ENCODE peak calls at places on chromosome 16, in eight cellular contexts. X is AG09309, F is mucosa of descending colon, O is ovary, H is epithelial cell of esophagus, T is GM23248, D is PC-3, L is heart right ventricle. I is an unnamed sample.

GRCh38 chr16:79602615-79603014 is 2.1 kb upstream of the MAF start:
- DNase-seq in O (no peak), T (no peak), H (no peak), X (no peak), L (no peak), D (no peak), F (no peak), I (no peak)

GRCh38 chr16:66886346-66886745 is 6.0 kb downstream of the PDP2 start:
- DNase-seq in L (no peak), F (no peak), D (no peak), H (no peak), O (no peak), T (peak), X (no peak), I (no peak)

GRCh38 chr16:29765167-29766032 is 12.7 kb upstream of the ZG16 start:
- DNase-seq in H (no peak), F (peak), D (peak), L (no peak), T (no peak), O (no peak), X (no peak), I (no peak)

GRCh38 chr16:31354394-31355291 is at the start of gene ITGAX:
- DNase-seq in F (peak), L (peak), O (no peak), X (no peak), H (peak), T (peak), D (peak), I (no peak)

GRCh38 chr16:81492307-81492706 is 47.7 kb downstream of the CMIP start:
- DNase-seq in F (no peak), O (no peak), D (no peak), T (peak), H (no peak), X (no peak), L (no peak), I (no peak)

GRCh38 chr16:82070656-82071369 is 35.8 kb downstream of the HSD17B2 start:
- DNase-seq in F (no peak), T (peak), H (peak), D (peak), O (no peak), X (peak), L (no peak), I (peak)

GRCh38 chr16:14007460-14007859 is 63.7 kb upstream of the MRTFB start:
- DNase-seq in L (no peak), F (no peak), X (peak), O (no peak), H (peak), D (peak), T (peak), I (no peak)

GRCh38 chr16:28975158-28975603 is 603 bp downstream of the SPNS1 start:
- DNase-seq in H (no peak), F (no peak), X (no peak), L (no peak), D (no peak), O (no peak), T (peak), I (no peak)

GRCh38 chr16:50985733-50986132 is 165.3 kb downstream of the SALL1 start:
- DNase-seq in H (no peak), X (no peak), T (no peak), F (no peak), L (no peak), O (no peak), D (no peak), I (no peak)

GRCh38 chr16:51321251-51321650 is 170.2 kb upstream of the SALL1 start:
- DNase-seq in O (no peak), L (no peak), H (no peak), T (peak), D (no peak), X (no peak), F (no peak), I (no peak)

GRCh38 chr16:17149904-17150483 is 320.8 kb downstream of the XYLT1 start:
- DNase-seq in O (no peak), H (no peak), L (no peak), X (no peak), T (peak), F (no peak), D (no peak), I (no peak)

GRCh38 chr16:90002759-90003158 is 16.5 kb downstream of the DBNDD1 start:
- DNase-seq in O (no peak), H (no peak), X (no peak), T (no peak), F (no peak), D (no peak), L (no peak), I (no peak)

GRCh38 chr16:54862529-54862928 is 68.1 kb upstream of the IRX5 start:
- DNase-seq in H (no peak), X (no peak), L (peak), F (no peak), O (no peak), D (no peak), T (no peak), I (no peak)

GRCh38 chr16:81443688-81444447 is 740 bp upstream of the CMIP start:
- DNase-seq in L (no peak), T (no peak), O (peak), H (no peak), D (no peak), F (peak), X (no peak), I (no peak)

GRCh38 chr16:55120408-55120807 is 189.7 kb downstream of the IRX5 start:
- DNase-seq in O (no peak), F (no peak), H (no peak), D (no peak), X (peak), L (peak), T (peak), I (no peak)

GRCh38 chr16:80403871-80404270 is 136.9 kb upstream of the DYNLRB2 start:
- DNase-seq in H (no peak), L (no peak), D (no peak), F (no peak), O (no peak), X (no peak), T (no peak), I (no peak)

GRCh38 chr16:68370221-68370920 is 59.6 kb downstream of the PRMT7 start:
- DNase-seq in F (no peak), D (no peak), L (no peak), O (no peak), X (no peak), T (no peak), H (no peak), I (no peak)

GRCh38 chr16:2019919-2020831 is 590 bp downstream of the NPW start:
- DNase-seq in X (no peak), O (no peak), D (no peak), T (peak), H (no peak), L (no peak), F (no peak), I (no peak)

GRCh38 chr16:50265716-50266336 is 525 bp upstream of the ADCY7 start:
- DNase-seq in D (no peak), T (no peak), L (no peak), O (no peak), F (no peak), X (no peak), H (no peak), I (no peak)

GRCh38 chr16:70805787-70806186 is 4.8 kb upstream of the VAC14 start:
- DNase-seq in T (peak), X (no peak), F (no peak), D (peak), O (no peak), L (no peak), H (peak), I (no peak)

GRCh38 chr16:16992986-16993783 is 477.6 kb downstream of the XYLT1 start:
- DNase-seq in O (no peak), T (no peak), L (no peak), F (no peak), X (no peak), H (no peak), D (no peak), I (no peak)

GRCh38 chr16:54746596-54746995 is 184.1 kb upstream of the IRX5 start:
- DNase-seq in D (no peak), L (no peak), H (no peak), O (no peak), X (no peak), T (no peak), F (no peak), I (no peak)

GRCh38 chr16:66274335-66275110 is 92.0 kb upstream of the CDH5 start:
- DNase-seq in X (no peak), T (peak), H (peak), L (no peak), O (no peak), D (peak), F (no peak), I (no peak)

GRCh38 chr16:67547423-67548264 is 14.7 kb upstream of the CTCF start:
- DNase-seq in H (no peak), D (no peak), F (peak), X (no peak), O (no peak), T (no peak), L (no peak), I (no peak)

GRCh38 chr16:13909872-13910303 is 10.1 kb upstream of the ERCC4 start:
- DNase-seq in X (peak), T (peak), O (peak), F (peak), H (peak), L (peak), D (peak), I (no peak)

DNA sequence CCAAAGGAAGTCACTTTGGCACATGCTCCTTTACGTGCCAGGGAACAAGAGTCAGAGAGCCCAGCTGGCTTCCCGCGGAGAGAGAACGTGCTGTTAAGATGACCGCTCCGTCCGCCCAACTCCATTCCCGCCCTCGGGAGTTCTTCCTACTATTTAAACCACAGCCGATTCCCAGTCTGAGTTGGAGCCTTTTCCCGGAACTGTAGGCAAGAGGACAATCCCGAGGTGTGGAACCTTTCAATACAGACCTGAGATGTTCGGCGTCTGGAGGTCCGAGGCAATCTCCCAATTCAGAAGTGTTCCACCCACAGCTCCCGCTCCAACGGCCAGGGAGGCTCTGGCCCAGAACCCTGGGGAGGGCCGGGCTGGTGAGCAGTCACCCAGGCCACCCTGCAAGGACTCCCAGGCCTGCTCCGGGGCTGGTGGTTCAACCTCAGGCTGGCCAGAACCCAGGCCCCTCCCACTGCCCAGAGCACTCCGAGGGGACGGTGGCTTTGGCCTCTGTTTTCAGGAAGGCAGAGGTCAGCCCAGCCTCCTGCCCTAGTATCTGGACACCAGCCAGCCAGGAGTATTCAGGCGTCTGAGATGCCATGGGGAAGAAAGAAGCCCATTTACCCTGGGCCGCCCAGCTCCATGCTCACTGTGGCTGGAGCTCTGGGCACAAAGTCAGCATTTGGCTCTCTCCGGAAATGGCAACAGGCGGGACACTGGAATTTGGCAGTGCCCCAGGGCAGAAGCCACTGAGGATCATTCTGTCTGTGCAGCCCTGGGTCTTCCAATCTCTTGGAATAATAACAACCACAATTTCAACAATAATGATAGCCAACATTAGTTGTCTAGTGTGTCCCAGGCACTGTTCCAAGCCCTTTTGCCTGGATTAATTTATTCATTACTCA is 21.4 kb downstream of the EMP2 start:
- DNase-seq in O (peak), L (peak), H (no peak), F (peak), D (peak), T (peak), X (no peak), I (no peak)
- H3K4me3 ChIP-seq in O (no peak), L (peak), H (no peak), F (no peak), D (peak), T (peak), X (peak), I (no peak)

DNA sequence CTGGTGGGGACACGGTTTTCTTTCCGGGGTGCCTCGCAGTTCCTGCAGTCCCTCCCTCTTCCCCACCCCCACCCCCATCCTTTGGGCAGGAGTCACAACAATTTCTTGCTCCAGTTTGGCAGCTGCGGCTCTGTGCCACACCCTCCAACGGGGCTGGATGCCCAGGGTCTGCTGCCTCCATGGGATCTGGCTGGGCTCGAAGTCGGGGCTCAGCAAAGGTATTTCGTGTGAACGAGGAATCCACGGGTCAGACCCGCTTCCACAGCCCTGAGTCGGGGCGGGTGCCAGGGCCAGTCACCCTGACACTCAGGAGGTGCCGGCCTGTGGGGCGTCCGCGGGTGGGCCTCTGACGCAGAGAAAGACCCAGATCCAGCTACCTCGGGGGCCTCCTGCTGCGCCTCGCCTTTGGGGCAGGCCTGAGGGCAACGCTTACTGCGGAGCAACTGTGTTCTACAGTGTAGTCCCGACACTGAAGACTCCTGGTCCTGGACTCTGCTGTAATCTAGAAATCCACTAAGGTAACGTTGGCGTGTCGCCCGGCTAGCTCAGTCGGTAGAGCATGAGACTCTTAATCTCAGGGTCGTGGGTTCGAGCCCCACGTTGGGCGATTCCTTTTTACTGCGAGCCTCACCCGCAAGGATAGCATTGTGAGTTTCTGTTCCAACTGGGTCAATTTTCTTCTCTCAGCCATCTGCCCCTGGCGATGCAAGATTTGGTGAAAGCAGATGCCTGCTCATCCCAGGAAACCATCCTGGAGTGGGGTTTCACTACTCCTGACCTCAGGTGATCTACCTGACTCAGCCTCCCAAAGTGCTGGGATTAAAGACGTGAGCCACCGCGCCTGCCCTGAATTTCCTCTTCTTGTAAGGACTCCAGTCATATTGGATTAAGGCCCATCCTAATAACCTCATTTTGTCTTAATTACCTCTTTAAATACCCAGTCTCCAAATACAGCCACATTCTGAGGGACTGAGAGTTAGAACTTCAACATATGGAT is 12.5 kb upstream of the OR1F1 start:
- DNase-seq in T (no peak), D (peak), O (no peak), L (no peak), X (no peak), F (no peak), H (peak), I (no peak)
- H3K4me3 ChIP-seq in T (no peak), D (no peak), O (no peak), L (no peak), X (no peak), F (no peak), H (peak), I (peak)

GRCh38 chr16:88886915-88887521 is 20.6 kb upstream of the PABPN1L start:
- DNase-seq in X (no peak), F (peak), T (no peak), H (no peak), O (peak), D (no peak), L (peak), I (no peak)

GRCh38 chr16:88886311-88886914 is 20.0 kb upstream of the PABPN1L start:
- DNase-seq in O (no peak), D (no peak), T (no peak), H (no peak), F (no peak), L (no peak), X (no peak), I (no peak)

GRCh38 chr16:88883946-88884345 is 17.5 kb upstream of the PABPN1L start:
- DNase-seq in O (no peak), L (no peak), H (no peak), X (no peak), T (no peak), F (no peak), D (no peak), I (no peak)

GRCh38 chr16:88884569-88885271 is 18.3 kb upstream of the PABPN1L start:
- DNase-seq in T (no peak), D (no peak), H (no peak), O (no peak), F (no peak), X (no peak), L (no peak), I (no peak)

DNA sequence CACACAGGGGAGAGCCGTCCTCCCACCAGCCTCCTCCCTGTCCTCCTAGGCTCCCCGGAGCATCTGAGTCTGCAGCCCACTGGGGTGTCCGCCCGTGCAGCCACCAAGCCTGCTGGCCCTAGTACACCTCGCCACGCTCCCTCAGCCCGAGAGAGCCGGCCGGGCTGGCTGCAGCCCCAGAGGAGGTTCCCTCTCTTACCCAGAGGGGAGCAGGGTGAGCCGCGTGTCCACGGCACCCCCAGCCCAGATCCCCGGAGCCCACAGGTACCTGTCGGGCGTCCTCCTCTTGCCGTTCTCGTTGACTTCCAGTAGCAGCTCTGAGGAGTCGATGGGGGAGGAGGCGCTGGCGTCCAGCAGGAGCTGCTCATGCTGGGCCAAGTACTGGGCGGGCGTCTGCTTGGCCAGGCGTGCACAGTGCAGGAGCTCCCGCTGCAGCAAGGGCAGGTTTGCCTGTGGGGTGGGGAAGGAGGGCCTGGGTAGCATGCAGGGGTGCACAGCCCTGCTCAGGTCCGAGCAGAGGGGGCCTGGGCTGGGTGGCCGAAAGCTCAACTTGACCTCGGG is 19.3 kb upstream of the PABPN1L start:
- DNase-seq in X (no peak), F (no peak), L (no peak), O (no peak), T (no peak), D (no peak), H (no peak), I (no peak)
- H3K4me3 ChIP-seq in X (no peak), F (no peak), L (no peak), O (no peak), T (no peak), D (no peak), H (no peak), I (no peak)

GRCh38 chr16:57335361-57335760 is 23.2 kb upstream of the CCL22 start:
- DNase-seq in O (no peak), F (no peak), L (no peak), H (no peak), X (no peak), T (no peak), D (no peak), I (no peak)
- H3K4me3 ChIP-seq in O (no peak), F (no peak), L (no peak), H (no peak), X (no peak), T (no peak), D (no peak), I (no peak)

GRCh38 chr16:85761866-85762265 is 11.0 kb upstream of the C16orf74 start:
- DNase-seq in T (no peak), D (no peak), F (no peak), O (no peak), X (no peak), H (no peak), L (no peak), I (no peak)
- H3K4me3 ChIP-seq in T (no peak), D (no peak), F (no peak), O (no peak), X (no peak), H (no peak), L (no peak), I (no peak)

DNA sequence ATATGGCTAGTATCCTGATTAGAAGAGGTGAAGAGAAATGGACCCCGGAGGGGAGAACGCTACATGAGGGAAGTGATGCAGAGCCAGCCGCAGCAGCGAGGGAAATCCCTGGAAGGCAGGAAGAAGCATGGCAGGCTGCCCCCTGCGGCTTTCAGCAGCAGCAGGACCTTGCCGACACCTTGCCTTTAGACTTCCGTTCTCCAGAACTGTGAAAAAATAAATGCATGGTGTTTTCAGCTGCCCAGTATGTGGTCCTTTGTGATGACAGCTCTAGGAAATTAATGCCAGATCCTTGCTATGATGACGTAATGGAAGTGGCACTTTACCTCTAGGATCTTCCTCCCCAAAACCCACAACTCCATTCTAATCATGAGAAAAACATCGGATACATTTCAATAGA is 9.7 kb upstream of the ZFP1 start:
- DNase-seq in L (no peak), T (peak), F (no peak), X (no peak), H (no peak), O (no peak), D (no peak), I (no peak)
- H3K4me3 ChIP-seq in L (no peak), T (no peak), F (no peak), X (no peak), H (no peak), O (no peak), D (no peak), I (no peak)

GRCh38 chr16:86498155-86498651 is 12.1 kb upstream of the FOXF1 start:
- DNase-seq in D (no peak), O (no peak), L (no peak), X (no peak), F (no peak), H (no peak), T (no peak), I (no peak)
- H3K4me3 ChIP-seq in D (no peak), O (no peak), L (no peak), X (no peak), F (no peak), H (no peak), T (no peak), I (no peak)